ENCODE peak calls at places on chromosomes 5 and 9, in four cellular contexts. O is HepG2, R is K562, H is lower leg skin. V is an unnamed sample.

GRCh38 chr5:14663734-14664269 is 716 bp upstream of the OTULIN start:
- DNase-seq in O (no peak), R (peak; percentile 51), H (no peak), V (peak; percentile 62)

GRCh38 chr5:115417076-115417475 is 120.6 kb upstream of the CCDC112 start:
- DNase-seq in O (no peak), R (no peak), H (no peak), V (no peak)

GRCh38 chr5:126519637-126520592 is 75.1 kb downstream of the ALDH7A1 start:
- DNase-seq in O (no peak), R (peak; percentile 75), H (no peak), V (no peak)

GRCh38 chr5:109483395-109483974 is 73.7 kb upstream of the PJA2 start:
- DNase-seq in O (no peak), R (no peak), H (no peak), V (no peak)

GRCh38 chr5:45847877-45848276 is 151.7 kb upstream of the HCN1 start:
- DNase-seq in O (no peak), R (no peak), H (no peak), V (no peak)

GRCh38 chr9:135851748-135852147 is 55.6 kb downstream of the CAMSAP1 start:
- DNase-seq in O (no peak), R (no peak), H (no peak), V (no peak)

GRCh38 chr5:141517902-141518610 is 29.2 kb downstream of the PCDHGC5 start:
- DNase-seq in O (no peak), R (no peak), H (no peak), V (no peak)

GRCh38 chr5:14729448-14730385 is 65.2 kb downstream of the OTULIN start:
- DNase-seq in O (no peak), R (no peak), H (no peak), V (no peak)

GRCh38 chr9:100379862-100380261 is 27.1 kb upstream of the TEX10 start:
- DNase-seq in O (peak; percentile 53), R (no peak), H (no peak), V (no peak)

GRCh38 chr9:35905912-35906679 is at the start of gene HRCT1:
- DNase-seq in O (peak; percentile 77), R (no peak), H (peak; percentile 97), V (no peak)

GRCh38 chr9:35907732-35908483 is 1.4 kb upstream of the SPAAR start:
- DNase-seq in O (peak; percentile 62), R (no peak), H (peak; percentile 93), V (no peak)

GRCh38 chr9:35908484-35909125 is 685 bp upstream of the SPAAR start:
- DNase-seq in O (no peak), R (no peak), H (peak; percentile 85), V (no peak)

GRCh38 chr9:35904966-35905781 is 828 bp upstream of the HRCT1 start:
- DNase-seq in O (no peak), R (no peak), H (no peak), V (no peak)

DNA sequence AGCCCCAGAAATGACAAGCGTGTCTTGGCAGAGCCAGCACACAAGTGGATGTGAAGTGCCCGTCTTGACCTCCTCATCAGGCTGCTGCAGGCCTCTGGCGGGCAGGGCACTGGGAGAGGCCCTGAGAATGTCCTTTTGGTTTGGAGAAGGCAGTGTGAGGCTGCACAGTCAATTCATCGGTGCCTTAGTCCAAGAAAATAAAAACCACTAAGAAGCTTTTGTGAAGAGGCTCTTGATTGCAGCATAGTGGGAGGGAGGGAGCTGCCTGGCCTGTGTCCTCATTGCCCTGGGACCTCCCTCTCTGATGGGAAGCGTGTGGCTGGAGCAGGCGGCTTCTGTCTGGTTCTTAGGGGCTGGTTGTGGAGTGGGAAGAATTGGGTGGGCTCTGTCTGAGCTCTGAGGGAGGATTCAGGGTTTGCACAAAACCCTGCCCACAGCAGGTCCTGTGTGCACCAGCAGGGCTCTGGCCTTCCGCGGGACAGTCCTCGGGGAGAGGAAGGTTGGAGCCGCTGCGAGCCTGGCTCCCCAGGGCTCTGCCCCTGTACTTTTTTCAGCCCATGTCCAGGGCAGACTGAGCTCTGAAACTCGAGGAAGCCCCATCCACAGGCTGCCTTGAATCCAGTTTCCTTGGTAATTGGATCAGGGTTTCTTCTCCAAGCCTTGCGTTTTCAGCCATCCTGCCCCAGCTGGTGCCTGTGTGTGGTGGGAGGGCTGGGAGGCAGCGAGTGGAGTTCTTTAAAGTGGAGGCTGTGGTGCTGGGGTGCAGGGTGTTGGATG is 1.1 kb downstream of the HRCT1 start:
- DNase-seq in O (no peak), R (no peak), H (peak; percentile 93), V (no peak)
- TF ChIP-seq POLR2A in O (no peak), R (no peak), H (no peak), V (no peak)

DNA sequence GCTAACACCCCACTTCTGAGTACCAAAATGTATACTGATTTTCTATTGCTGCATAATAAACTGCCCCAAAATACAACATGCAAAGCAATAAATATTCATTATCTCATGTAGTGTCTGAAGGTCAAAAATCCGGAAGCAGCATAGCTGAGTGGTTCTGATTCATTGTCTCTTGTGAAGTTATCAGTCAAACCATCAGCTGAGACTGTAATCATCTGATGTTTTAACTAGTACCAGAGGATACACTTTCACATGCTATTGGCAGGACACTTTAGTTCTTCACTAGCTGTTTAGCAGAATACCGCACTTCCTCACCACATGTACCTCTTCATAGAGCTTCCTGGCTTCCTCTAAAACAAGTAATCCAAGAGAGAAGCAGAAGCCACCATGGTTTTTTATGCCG is 12.7 kb upstream of the TMEM161B start:
- DNase-seq in O (no peak), R (no peak), H (no peak), V (no peak)
- TF ChIP-seq POLR2A in O (no peak), R (no peak), H (no peak), V (no peak)

DNA sequence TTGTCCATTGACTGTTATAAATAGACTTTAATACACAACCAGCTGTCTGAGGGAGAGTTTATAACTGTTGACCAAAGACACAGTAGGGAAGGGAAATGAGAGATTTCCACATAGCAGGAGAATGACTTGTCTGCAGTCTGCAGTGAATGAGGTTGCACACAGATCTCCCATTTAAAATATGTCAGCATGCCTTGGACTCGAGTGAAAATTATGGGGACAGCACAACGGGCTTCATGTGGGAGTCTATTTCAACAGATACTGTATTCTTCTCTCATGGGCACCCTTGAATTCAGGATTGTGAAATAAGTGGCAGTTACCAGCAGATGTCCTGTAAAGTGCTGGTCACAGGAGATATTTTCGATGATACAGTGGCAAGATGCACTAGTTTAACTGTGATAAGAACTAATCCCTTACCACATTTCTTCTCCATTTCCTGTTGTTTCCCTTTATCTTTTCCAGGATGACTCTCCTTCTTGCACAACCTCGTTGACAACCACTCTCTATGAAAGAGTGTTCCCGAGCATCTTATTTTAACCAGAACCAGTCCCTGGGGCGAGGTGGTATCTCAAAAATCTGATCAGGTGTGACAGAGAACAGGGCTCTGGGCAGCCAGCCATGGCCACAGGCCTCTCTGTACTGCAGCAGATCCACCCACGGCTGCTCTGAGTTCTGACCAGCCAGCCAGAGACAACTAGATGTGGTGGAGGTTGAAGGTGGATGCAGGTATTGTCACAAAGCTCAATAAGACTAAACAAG is 51.5 kb upstream of the MAP3K1 start:
- DNase-seq in O (peak; percentile 26), R (peak; percentile 64), H (no peak), V (peak; percentile 43)
- TF ChIP-seq POLR2A in O (no peak), R (no peak), H (no peak), V (no peak)

GRCh38 chr9:96854073-96854876 is at the start of gene ZNF782:
- DNase-seq in O (peak; percentile 93), R (peak; percentile 95), H (peak; percentile 98), V (peak; percentile 93)
- TF ChIP-seq POLR2A in O (peak; percentile 63), R (peak; percentile 77), H (no peak), V (peak; percentile 24)

GRCh38 chr9:111959960-111960359 is 63.3 kb downstream of the UGCG start:
- DNase-seq in O (no peak), R (no peak), H (no peak), V (no peak)

GRCh38 chr9:111959468-111959941 is 62.9 kb downstream of the UGCG start:
- DNase-seq in O (peak; percentile 27), R (peak; percentile 63), H (peak; percentile 90), V (peak; percentile 33)

GRCh38 chr9:111955048-111955447 is 58.4 kb downstream of the UGCG start:
- DNase-seq in O (no peak), R (no peak), H (peak; percentile 54), V (no peak)

GRCh38 chr9:111961011-111961410 is 64.4 kb downstream of the UGCG start:
- DNase-seq in O (no peak), R (no peak), H (no peak), V (no peak)

DNA sequence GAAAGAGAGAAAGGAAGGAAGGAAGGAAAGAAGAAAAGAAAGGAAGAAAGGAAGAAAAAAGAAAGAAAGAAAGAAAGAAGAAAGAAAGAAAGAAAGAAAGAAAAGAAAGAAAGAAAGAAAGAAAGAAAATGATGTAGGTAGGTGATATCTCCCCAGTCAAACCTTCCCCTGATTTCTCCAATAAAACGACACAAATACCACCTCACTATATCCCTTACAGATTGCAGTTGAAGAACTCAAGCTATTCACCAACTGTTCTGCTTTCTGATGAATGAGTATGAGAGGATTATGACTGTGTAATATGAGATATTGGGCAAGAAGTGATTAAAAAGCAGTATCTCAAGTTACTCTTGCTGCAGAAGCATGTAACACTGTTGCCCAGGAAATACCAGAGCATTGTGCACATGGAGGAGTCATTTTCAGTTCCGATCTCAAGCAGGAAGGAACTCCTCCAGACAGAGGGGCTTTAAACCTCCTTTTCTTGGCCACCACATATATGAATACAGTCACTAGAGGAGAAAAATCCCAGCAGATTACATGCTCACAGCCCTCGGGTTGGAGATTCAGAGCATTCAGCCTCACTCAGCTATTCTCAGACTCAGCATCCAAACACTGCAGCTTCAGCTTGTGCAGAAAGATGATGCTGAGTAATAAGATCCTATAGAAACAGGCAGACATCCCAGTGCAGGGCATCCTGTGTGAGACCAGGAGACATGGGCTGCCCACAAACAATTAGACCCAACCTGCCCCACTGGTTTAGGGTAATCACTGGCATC is 61.4 kb downstream of the UGCG start:
- DNase-seq in O (no peak), R (no peak), H (no peak), V (no peak)
- TF ChIP-seq POLR2A in O (no peak), R (no peak), H (no peak), V (no peak)

V was measured in erythroblast.